ENCODE peak calls at places on chromosome 14, in seven cellular contexts. D is OCI-LY7, H is neural progenitor cell, P is psoas muscle, L is WERI-Rb-1, C is thoracic aorta, B is endothelial cell. M is an unnamed sample.

GRCh38 chr14:39366460-39367386 is 65.5 kb downstream of the FBXO33 start:
- DNase-seq in D (no peak), H (peak), P (no peak), L (no peak), C (no peak), B (no peak), M (no peak)

GRCh38 chr14:20400589-20400964 is 12.7 kb downstream of the TEP1 start:
- DNase-seq in D (no peak), H (no peak), P (no peak), L (no peak), C (no peak), B (no peak), M (no peak)

GRCh38 chr14:94893411-94894160 is 123.7 kb upstream of the GSC start:
- DNase-seq in D (no peak), H (peak), P (no peak), L (peak), C (no peak), B (no peak), M (no peak)

GRCh38 chr14:69990319-69990718 is 111.1 kb downstream of the SMOC1 start:
- DNase-seq in D (no peak), H (no peak), P (no peak), L (no peak), C (no peak), B (no peak), M (no peak)

GRCh38 chr14:22915886-22916521 is 2.9 kb downstream of the RBM23 start:
- DNase-seq in D (no peak), H (no peak), P (no peak), L (no peak), C (no peak), B (no peak), M (no peak)

GRCh38 chr14:35414365-35414764 is 9.8 kb upstream of the NFKBIA start:
- DNase-seq in D (no peak), H (no peak), P (no peak), L (no peak), C (no peak), B (no peak), M (no peak)

GRCh38 chr14:55849833-55850232 is 268.4 kb upstream of the PELI2 start:
- DNase-seq in D (no peak), H (no peak), P (no peak), L (no peak), C (no peak), B (no peak), M (no peak)

GRCh38 chr14:75711134-75711795 is 50.2 kb downstream of the TTLL5 start:
- DNase-seq in D (peak), H (peak), P (no peak), L (peak), C (no peak), B (peak), M (peak)

GRCh38 chr14:30771595-30771994 is 102.8 kb upstream of the COCH start:
- DNase-seq in D (no peak), H (no peak), P (no peak), L (no peak), C (no peak), B (no peak), M (no peak)

GRCh38 chr14:75222208-75222701 is 45.8 kb upstream of the TMED10 start:
- DNase-seq in D (peak), H (no peak), P (no peak), L (no peak), C (no peak), B (no peak), M (no peak)

GRCh38 chr14:34465069-34465859 is 3.2 kb upstream of the SPTSSA start:
- DNase-seq in D (no peak), H (peak), P (no peak), L (no peak), C (no peak), B (no peak), M (no peak)

GRCh38 chr14:52862652-52863338 is 71.4 kb upstream of the GNPNAT1 start:
- DNase-seq in D (no peak), H (no peak), P (no peak), L (no peak), C (no peak), B (no peak), M (no peak)

GRCh38 chr14:69610859-69611263 is 535 bp upstream of the SUSD6 start:
- DNase-seq in D (no peak), H (peak), P (no peak), L (no peak), C (no peak), B (no peak), M (no peak)

GRCh38 chr14:31927348-31927826 is 149.7 kb upstream of the ARHGAP5 start:
- DNase-seq in D (no peak), H (peak), P (no peak), L (no peak), C (no peak), B (no peak), M (no peak)

GRCh38 chr14:93893550-93894329 is 33.4 kb upstream of the FAM181A start:
- DNase-seq in D (no peak), H (peak), P (no peak), L (no peak), C (no peak), B (no peak), M (no peak)

GRCh38 chr14:63435838-63436237 is 107.3 kb downstream of the PPP2R5E start:
- DNase-seq in D (peak), H (no peak), P (peak), L (peak), C (peak), B (no peak), M (no peak)

GRCh38 chr14:60515696-60516284 is 6.8 kb downstream of the SIX6 start:
- DNase-seq in D (no peak), H (peak), P (peak), L (no peak), C (no peak), B (peak), M (peak)

GRCh38 chr14:103870891-103871595 is 23.7 kb upstream of the PPP1R13B start:
- DNase-seq in D (no peak), H (no peak), P (no peak), L (no peak), C (no peak), B (no peak), M (no peak)

GRCh38 chr14:86915416-86915815 is 1077.6 kb downstream of the GALC start:
- DNase-seq in D (no peak), H (no peak), P (no peak), L (no peak), C (no peak), B (no peak), M (no peak)

GRCh38 chr14:53779301-53779700 is 177.3 kb downstream of the BMP4 start:
- DNase-seq in D (no peak), H (no peak), P (no peak), L (no peak), C (no peak), B (no peak), M (no peak)

GRCh38 chr14:74425525-74426201 is 347 bp downstream of the SYNDIG1L start:
- DNase-seq in D (no peak), H (peak), P (peak), L (no peak), C (no peak), B (peak), M (peak)

GRCh38 chr14:54803396-54803795 is 99.2 kb downstream of the GCH1 start:
- DNase-seq in D (no peak), H (no peak), P (no peak), L (no peak), C (no peak), B (no peak), M (no peak)

GRCh38 chr14:56840221-56840620 is 29.9 kb upstream of the OTX2 start:
- DNase-seq in D (no peak), H (no peak), P (no peak), L (no peak), C (no peak), B (no peak), M (no peak)

DNA sequence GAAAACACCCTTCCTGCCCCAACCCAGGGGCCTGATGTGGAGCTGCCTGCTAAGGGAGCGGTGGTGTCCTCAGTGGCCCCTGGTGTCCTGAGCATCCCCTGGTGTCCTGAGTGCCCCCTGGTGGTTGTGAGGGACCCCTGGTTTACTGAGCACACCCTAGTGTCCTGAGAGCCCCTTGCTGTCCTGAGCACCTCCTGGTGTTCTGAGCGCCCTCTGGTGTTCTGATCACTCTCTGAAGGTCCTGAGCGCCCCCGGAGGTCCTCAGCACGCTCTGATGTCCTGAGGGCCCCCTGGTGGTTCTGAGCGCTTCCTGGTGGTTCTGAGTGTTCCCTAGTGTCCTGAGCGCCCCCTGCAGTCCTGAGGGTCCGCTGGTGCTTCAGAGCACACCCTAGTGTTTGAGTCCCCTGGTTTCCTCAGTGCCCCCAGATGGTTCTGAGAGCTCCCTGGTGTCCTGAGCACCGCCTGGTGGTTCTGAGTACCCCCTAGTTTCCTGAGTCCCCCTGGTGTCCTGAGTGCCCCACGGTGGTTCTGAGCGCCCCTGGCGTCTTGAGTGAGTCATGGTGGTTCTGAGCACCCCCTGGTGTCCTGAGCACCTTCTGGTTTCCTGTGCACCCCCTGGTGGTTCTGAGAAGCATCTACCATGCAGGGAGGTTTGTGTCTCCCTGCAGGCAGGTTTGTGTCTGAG is 1004.2 kb downstream of the TMEM121 start:
- DNase-seq in D (peak), H (no peak), P (no peak), L (peak), C (no peak), B (no peak), M (no peak)
- TF ChIP-seq CTCF in D (peak), H (no peak), P (no peak), L (peak), C (no peak), B (no peak), M (no peak)

GRCh38 chr14:81302613-81303012 is 81.9 kb upstream of the GTF2A1 start:
- DNase-seq in D (peak), H (no peak), P (no peak), L (peak), C (no peak), B (no peak), M (no peak)
- TF ChIP-seq CTCF in D (peak), H (peak), P (no peak), L (peak), C (no peak), B (no peak), M (peak)

GRCh38 chr14:91323671-91324605 is 79.4 kb upstream of the GPR68 start:
- DNase-seq in D (peak), H (peak), P (peak), L (peak), C (peak), B (peak), M (peak)

GRCh38 chr14:91323031-91323430 is 78.5 kb upstream of the GPR68 start:
- DNase-seq in D (no peak), H (no peak), P (no peak), L (no peak), C (no peak), B (no peak), M (no peak)

GRCh38 chr14:91326514-91326832 is 82.0 kb upstream of the GPR68 start:
- DNase-seq in D (no peak), H (no peak), P (no peak), L (no peak), C (no peak), B (no peak), M (no peak)

GRCh38 chr14:91325211-91325610 is 80.7 kb upstream of the GPR68 start:
- DNase-seq in D (no peak), H (no peak), P (no peak), L (no peak), C (no peak), B (no peak), M (no peak)

GRCh38 chr14:91324606-91324950 is 80.1 kb upstream of the GPR68 start:
- DNase-seq in D (no peak), H (no peak), P (no peak), L (no peak), C (no peak), B (no peak), M (no peak)
- TF ChIP-seq CTCF in D (no peak), H (no peak), P (no peak), L (no peak), C (no peak), B (no peak), M (no peak)

GRCh38 chr14:79424462-79424861 is 786.8 kb downstream of the DIO2 start:
- DNase-seq in D (no peak), H (no peak), P (no peak), L (no peak), C (no peak), B (no peak), M (no peak)

GRCh38 chr14:79420725-79421124 is 790.6 kb downstream of the DIO2 start:
- DNase-seq in D (no peak), H (no peak), P (no peak), L (no peak), C (no peak), B (no peak), M (no peak)

GRCh38 chr14:79426103-79426755 is 785.1 kb downstream of the DIO2 start:
- DNase-seq in D (no peak), H (no peak), P (no peak), L (no peak), C (no peak), B (no peak), M (no peak)
- TF ChIP-seq CTCF in D (no peak), H (no peak), P (no peak), L (no peak), C (no peak), B (no peak), M (no peak)

M was measured in progenitor cell of endocrine pancreas.